ENCODE peak calls at places on chromosome 15, in four cellular contexts. M, U, I and G are unnamed samples.

GRCh38 chr15:89157061-89157460 is 64.3 kb downstream of the RLBP1 start:
- DNase-seq in M (no peak), U (no peak), I (no peak), G (no peak)

GRCh38 chr15:41115652-41116115 is 396 bp downstream of the INO80 start:
- DNase-seq in M (peak), U (peak), I (peak), G (peak)

GRCh38 chr15:90948506-90948905 is 6.2 kb upstream of the RCCD1 start:
- DNase-seq in M (no peak), U (no peak), I (no peak), G (no peak)

GRCh38 chr15:94297543-94297942 is 66.2 kb downstream of the MCTP2 start:
- DNase-seq in M (no peak), U (no peak), I (no peak), G (no peak)

GRCh38 chr15:66098019-66098363 is 155.6 kb downstream of the MEGF11 start:
- DNase-seq in M (no peak), U (no peak), I (no peak), G (no peak)

GRCh38 chr15:52254331-52254730 is 41.3 kb downstream of the MYO5C start:
- DNase-seq in M (no peak), U (no peak), I (no peak), G (no peak)

GRCh38 chr15:66085128-66085527 is 168.4 kb downstream of the MEGF11 start:
- DNase-seq in M (no peak), U (no peak), I (no peak), G (no peak)

GRCh38 chr15:72489943-72490554 is 15.9 kb downstream of the ARIH1 start:
- DNase-seq in M (no peak), U (no peak), I (no peak), G (no peak)

GRCh38 chr15:42502472-42502871 is 7.0 kb downstream of the SNAP23 start:
- DNase-seq in M (no peak), U (no peak), I (no peak), G (no peak)

GRCh38 chr15:42940527-42940926 is 19.9 kb upstream of the TTBK2 start:
- DNase-seq in M (no peak), U (no peak), I (no peak), G (no peak)

GRCh38 chr15:67916565-67916964 is 76.7 kb upstream of the RNU6-1 start:
- DNase-seq in M (no peak), U (no peak), I (no peak), G (no peak)

GRCh38 chr15:57160823-57161560 is 215.3 kb upstream of the CGNL1 start:
- DNase-seq in M (no peak), U (no peak), I (no peak), G (no peak)

GRCh38 chr15:101637549-101638318 is 14.4 kb downstream of the TM2D3 start:
- DNase-seq in M (no peak), U (no peak), I (no peak), G (no peak)

GRCh38 chr15:29410342-29410741 is 140.7 kb upstream of the NSMCE3 start:
- DNase-seq in M (no peak), U (no peak), I (no peak), G (no peak)
- H3K27ac ChIP-seq in M (no peak), U (no peak), I (no peak), G (no peak)

GRCh38 chr15:77070180-77070499 is 769 bp downstream of the TSPAN3 start:
- DNase-seq in M (no peak), U (no peak), I (no peak), G (no peak)
- H3K27ac ChIP-seq in M (peak), U (peak), I (no peak), G (peak)

DNA sequence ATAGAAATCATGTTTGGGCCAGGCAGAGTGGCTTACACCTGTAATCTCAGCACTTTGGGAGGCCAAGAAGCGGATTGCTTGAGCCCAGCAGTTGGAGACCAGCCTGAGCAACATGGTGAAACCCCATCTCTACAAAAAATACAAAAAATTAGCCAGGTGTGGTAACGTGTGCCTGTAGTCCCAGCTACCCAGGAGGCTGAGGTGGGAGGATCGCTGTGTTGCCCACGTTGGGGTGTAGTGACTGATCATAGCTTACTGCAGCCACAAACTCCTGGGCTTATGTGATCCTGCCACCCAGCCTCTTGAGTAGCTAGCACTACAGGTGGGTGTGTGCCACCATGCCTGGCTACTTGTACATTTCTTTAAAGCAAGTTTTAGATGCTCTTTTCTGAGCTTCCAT is 114.3 kb downstream of the WDR76 start:
- DNase-seq in M (no peak), U (no peak), I (no peak), G (no peak)
- H3K27ac ChIP-seq in M (no peak), U (no peak), I (no peak), G (no peak)

DNA sequence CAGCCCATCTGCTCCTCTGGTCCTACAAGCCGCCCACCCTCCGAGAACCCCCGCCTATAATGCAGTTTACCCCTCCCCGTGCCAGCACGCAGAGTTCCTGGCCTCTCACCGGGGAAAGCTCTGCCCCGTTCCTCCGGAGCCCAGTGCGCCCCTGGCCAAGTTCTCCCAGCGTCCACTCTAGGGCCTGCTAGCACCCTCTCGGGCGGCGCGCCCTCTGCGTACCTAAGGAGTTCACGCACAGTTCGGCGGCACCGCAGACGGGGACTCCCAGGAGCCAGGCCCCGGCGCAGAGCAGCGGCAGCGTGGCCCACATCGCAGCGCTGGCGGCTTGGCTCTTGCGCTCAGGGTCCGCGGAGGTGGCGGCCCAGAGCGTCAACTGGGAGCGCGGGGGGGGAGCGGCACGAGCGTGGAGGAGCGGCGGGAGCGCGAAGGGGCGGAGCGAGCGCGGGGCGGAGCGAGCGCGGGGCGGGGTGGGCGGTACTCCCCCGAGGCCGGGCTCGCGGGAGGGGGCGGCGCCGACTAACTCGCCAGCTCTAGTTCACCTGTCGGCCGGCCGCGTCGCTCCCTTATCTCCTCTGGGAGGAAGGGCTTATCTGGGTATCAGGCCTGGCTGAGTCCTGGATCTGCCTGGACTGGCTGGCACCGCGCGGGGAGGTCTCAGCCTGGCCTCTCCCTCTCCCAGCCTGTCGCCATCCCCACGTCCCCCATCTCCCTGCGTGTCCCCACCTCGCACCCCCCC is at the start of gene CTSH:
- DNase-seq in M (peak), U (no peak), I (peak), G (peak)
- H3K27ac ChIP-seq in M (peak), U (no peak), I (no peak), G (no peak)

DNA sequence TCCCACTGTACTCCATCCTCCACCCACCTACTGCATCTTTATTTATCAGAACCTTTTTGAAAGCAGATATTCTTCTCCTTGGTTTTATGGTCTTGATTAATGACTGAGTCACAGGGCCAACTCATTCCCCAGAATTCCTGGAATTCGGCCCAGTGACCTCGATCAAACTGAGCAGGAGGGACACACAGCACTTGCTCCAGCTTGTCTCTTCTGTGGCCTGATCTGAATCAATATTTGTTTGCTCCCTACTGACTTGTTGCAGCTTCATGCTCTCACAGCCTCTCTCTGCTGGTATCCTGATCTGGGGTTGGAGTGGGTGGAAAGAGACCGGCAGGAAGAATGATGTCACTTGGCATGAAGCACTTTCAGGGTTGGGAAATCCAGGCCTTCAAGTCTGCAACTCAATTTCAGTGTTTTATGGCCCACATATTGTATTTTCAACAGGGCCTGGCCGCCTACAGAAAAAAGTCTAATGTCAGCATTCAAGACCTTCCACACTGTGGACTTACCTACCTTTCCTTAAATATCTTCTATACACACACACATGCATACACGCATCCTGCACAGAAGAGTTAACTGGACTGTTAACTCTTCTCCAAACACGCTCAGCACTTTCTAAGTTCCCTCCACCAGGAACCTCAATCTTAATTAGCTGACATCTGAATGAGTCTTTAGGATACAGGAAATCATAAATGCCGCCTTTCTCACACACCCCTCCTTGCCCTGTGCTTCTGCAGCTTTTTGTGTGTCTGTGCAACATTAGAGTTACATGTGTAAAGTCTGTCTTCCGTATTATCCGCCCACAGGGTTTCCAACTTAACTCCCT is 4.6 kb downstream of the ANXA2 start:
- DNase-seq in M (peak), U (no peak), I (no peak), G (peak)
- H3K27ac ChIP-seq in M (no peak), U (peak), I (no peak), G (peak)

GRCh38 chr15:78922527-78922926 is 22.3 kb downstream of the CTSH start:
- DNase-seq in M (no peak), U (no peak), I (no peak), G (no peak)
- H3K27ac ChIP-seq in M (no peak), U (no peak), I (no peak), G (no peak)